ENCODE peak calls at places on chromosome 3, in five cellular contexts. D is heart right ventricle, L is adrenal gland, R is transverse colon, T is upper lobe of right lung. V is an unnamed sample.
A peak's percentile ranks its signal among the peaks of the same experiment; 100 is the strongest.

GRCh38 chr3:141913150-141913811 is 36.8 kb downstream of the ATP1B3 start:
- DNase-seq in D (peak; percentile 53), R (peak; percentile 39), T (no peak), L (peak; percentile 59), V (peak; percentile 60)

GRCh38 chr3:194138732-194139084 is 2.8 kb downstream of the HES1 start:
- DNase-seq in T (no peak), L (no peak), D (no peak), R (no peak), V (no peak)

GRCh38 chr3:95813261-95813660 is 1001.1 kb upstream of the EPHA6 start:
- DNase-seq in D (no peak), T (no peak), R (no peak), L (no peak), V (no peak)

GRCh38 chr3:37609711-37610110 is 252.0 kb upstream of the CTDSPL start:
- DNase-seq in R (no peak), L (no peak), T (no peak), D (no peak), V (no peak)

GRCh38 chr3:186261638-186262037 is 100.4 kb downstream of the DGKG start:
- DNase-seq in L (no peak), T (no peak), R (no peak), D (no peak), V (no peak)

GRCh38 chr3:197516517-197516889 is 39.3 kb downstream of the BDH1 start:
- DNase-seq in D (no peak), L (no peak), R (no peak), T (no peak), V (no peak)

GRCh38 chr3:1576047-1576446 is 483.2 kb downstream of the CNTN6 start:
- DNase-seq in T (no peak), R (peak; percentile 31), D (no peak), L (no peak), V (no peak)

GRCh38 chr3:194100856-194101390 is 35.0 kb upstream of the HES1 start:
- DNase-seq in T (no peak), L (no peak), D (no peak), R (peak; percentile 31), V (no peak)

GRCh38 chr3:32018723-32019564 is 37.4 kb downstream of the ZNF860 start:
- DNase-seq in T (no peak), D (peak; percentile 18), L (no peak), R (no peak), V (no peak)

GRCh38 chr3:120174811-120175210 is 80.6 kb upstream of the GSK3B start:
- DNase-seq in R (no peak), T (no peak), L (peak; percentile 28), D (no peak), V (no peak)

GRCh38 chr3:154684021-154684420 is 254.0 kb upstream of the GPR149 start:
- DNase-seq in R (no peak), D (no peak), T (peak; percentile 33), L (no peak), V (no peak)

GRCh38 chr3:112976953-112977352 is 2.0 kb upstream of the CD200R1 start:
- DNase-seq in R (no peak), T (no peak), D (no peak), L (no peak), V (no peak)

GRCh38 chr3:112974894-112975293 is at the start of gene CD200R1:
- DNase-seq in R (no peak), T (no peak), L (no peak), D (no peak), V (peak; percentile 41)

GRCh38 chr3:112973325-112974177 is 1.4 kb downstream of the CD200R1 start:
- DNase-seq in L (no peak), T (no peak), R (peak; percentile 24), D (no peak), V (peak; percentile 55)

GRCh38 chr3:112974178-112974517 is 755 bp downstream of the CD200R1 start:
- DNase-seq in R (no peak), L (no peak), D (no peak), T (no peak), V (no peak)

DNA sequence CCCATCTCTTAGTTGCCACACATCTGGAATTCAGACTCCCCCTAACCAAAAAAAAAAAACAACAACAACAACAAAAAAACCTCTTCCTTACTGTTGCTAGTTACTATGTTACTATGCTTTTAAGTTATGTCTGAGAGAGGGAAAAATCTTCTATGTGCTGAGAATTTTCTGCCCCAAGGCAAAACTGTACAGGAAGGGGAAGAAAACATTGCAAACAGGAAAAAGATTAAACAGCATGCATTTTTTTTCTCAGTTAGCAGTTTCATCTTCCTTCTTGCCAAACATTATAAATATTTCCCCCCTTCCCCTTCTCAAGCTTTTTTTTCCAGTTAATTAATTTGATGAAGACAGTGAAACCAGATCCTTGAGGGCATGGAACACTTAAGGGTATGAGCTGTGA is 1.1 kb upstream of the CD200R1 start:
- DNase-seq in D (no peak), T (no peak), L (no peak), R (no peak), V (no peak)
- H3K4me3 ChIP-seq in D (no peak overlapping the region), T (no peak overlapping the region), L (no peak overlapping the region), R (no peak overlapping the region), V (peak overlapping the region; percentile 72)

GRCh38 chr3:8745619-8746370 is 12.2 kb downstream of the CAV3 start:
- DNase-seq in D (no peak), T (no peak), R (no peak), L (no peak), V (no peak)

GRCh38 chr3:8742921-8743605 is 9.5 kb downstream of the CAV3 start:
- DNase-seq in D (no peak), T (no peak), R (no peak), L (no peak), V (no peak)

GRCh38 chr3:8741581-8742355 is 8.2 kb downstream of the CAV3 start:
- DNase-seq in D (peak; percentile 58), R (no peak), T (no peak), L (peak; percentile 26), V (no peak)

GRCh38 chr3:8746780-8747345 is 13.3 kb downstream of the CAV3 start:
- DNase-seq in R (no peak), L (no peak), D (no peak), T (no peak), V (no peak)

GRCh38 chr3:8743911-8744310 is 10.3 kb downstream of the CAV3 start:
- DNase-seq in R (no peak), T (no peak), L (no peak), D (no peak), V (no peak)
- H3K27ac ChIP-seq in R (no peak overlapping the region), T (no peak overlapping the region), L (no peak overlapping the region), D (no peak overlapping the region), V (no peak overlapping the region)

DNA sequence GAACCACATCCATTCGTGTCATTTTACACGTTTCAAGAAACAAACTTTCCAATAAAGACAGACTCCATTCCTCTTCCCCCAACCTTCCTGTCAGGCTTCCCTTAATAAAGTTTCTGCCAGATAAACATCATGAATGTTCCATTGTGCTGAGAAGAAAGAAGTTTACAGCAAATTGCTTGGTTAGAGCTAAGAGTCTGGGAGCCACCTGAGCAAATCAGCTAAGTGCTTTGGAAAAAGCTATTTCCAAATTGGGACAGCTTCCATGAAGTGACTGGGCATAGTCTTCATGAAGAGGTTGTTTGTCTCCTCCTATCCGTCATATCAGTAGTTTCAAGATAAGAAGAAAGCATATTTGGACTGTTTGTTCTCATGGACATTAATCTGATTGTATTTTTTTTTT is 77.0 kb downstream of the MAGI1 start:
- DNase-seq in T (no peak), R (no peak), L (peak; percentile 46), D (no peak), V (no peak)
- H3K4me1 ChIP-seq in T (peaks cover 16% of the 10 kb centered on the region), R (no peaks in the 10 kb centered on the region), L (peaks cover 17% of the 10 kb centered on the region), D (peaks cover 21% of the 10 kb centered on the region), V (no peaks in the 10 kb centered on the region)

DNA sequence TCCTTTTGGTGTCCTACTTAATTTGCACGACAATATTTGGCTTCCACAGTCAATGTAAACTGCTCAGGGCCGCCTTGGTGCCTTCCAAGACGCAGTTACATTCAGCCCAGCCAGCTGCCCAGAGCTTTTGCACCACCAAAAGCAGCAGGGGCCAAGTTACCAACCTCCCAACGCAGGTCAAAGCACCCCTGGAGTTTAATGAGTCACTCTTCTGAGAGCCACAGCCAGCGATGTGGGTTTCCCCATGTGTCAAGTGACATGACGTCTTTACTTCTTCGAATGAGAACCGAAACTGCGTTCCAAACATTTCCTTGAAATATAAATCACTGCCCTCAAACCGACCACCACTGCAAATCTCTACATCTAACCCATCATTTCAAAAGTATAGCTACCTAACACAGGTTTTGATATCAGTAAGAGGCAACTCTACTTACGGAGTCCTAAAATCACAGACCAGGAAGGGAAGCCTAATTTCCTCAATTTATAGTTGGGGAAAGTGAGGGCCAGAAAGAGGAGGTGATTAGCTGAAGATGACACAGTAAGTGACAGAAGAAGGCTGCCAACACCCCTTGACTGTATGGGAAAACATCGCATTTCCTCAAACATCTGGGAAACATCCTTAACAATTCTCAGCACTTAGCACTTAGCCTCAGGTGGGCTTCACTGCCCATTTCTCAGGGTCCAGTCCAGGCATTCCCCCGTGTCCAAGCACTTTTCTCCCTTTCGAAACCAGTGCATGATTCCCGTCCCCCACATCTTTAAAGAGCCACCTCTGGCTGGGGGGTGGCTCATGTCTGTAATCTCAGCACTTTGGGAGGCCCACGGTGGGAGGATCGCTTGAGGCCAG is 24.5 kb downstream of the MB21D2 start:
- DNase-seq in R (peak; percentile 39), T (peak; percentile 66), D (peak; percentile 53), L (peak; percentile 68), V (peak; percentile 28)
- H3K4me3 ChIP-seq in R (no peak overlapping the region), T (peak overlapping the region; percentile 14), D (no peak overlapping the region), L (no peak overlapping the region), V (peak overlapping the region; percentile 29)

GRCh38 chr3:45665101-45665572 is 24.1 kb upstream of the SACM1L start:
- DNase-seq in T (no peak), R (peak; percentile 54), L (peak; percentile 58), D (peak; percentile 76), V (peak; percentile 72)
- H3K27ac ChIP-seq in T (peak overlapping the region; percentile 55), R (no peak overlapping the region), L (no peak overlapping the region), D (peak overlapping the region; percentile 17), V (peak overlapping the region; percentile 81)

GRCh38 chr3:59149166-59149565 is 99.3 kb upstream of the CFAP20DC start:
- DNase-seq in L (no peak), R (no peak), T (no peak), D (no peak), V (no peak)
- H3K4me1 ChIP-seq in L (no peaks in the 10 kb centered on the region), R (no peaks in the 10 kb centered on the region), T (no peaks in the 10 kb centered on the region), D (no peaks in the 10 kb centered on the region), V (no peaks in the 10 kb centered on the region)

GRCh38 chr3:146222204-146223046 is 28.5 kb downstream of the PLSCR4 start:
- DNase-seq in D (no peak), R (peak; percentile 63), T (no peak), L (peak; percentile 14), V (no peak)
- H3K4me3 ChIP-seq in D (no peak overlapping the region), R (no peak overlapping the region), T (no peak overlapping the region), L (no peak overlapping the region), V (no peak overlapping the region)

DNA sequence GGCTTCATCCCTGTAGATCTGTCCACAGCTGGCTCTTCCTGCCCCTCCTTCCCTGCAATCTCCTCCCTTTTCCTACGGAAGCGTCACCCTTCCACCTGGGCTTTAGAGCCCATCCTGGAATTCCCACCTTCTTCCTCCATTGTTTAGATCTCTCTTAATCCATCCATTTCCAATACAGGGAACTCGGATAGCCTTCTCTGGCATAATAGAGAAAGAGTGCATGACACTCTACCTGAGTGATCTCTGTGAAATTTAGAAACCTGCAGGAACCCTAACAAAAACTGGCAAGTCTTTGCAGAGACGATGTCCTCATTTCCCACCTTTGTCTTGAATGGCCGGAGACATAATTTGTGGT is 27.2 kb downstream of the ABTB1 start:
- DNase-seq in R (no peak), L (no peak), T (no peak), D (no peak), V (no peak)
- H3K27ac ChIP-seq in R (peak overlapping the region; percentile 89), L (peak overlapping the region; percentile 93), T (peak overlapping the region; percentile 84), D (peak overlapping the region; percentile 95), V (no peak overlapping the region)

V was measured in naive thymus-derived CD4-positive, alpha-beta T cell.